ENCODE peak calls at places on chromosome 12, in four cellular contexts. B, N, T and X are unnamed samples.

GRCh38 chr12:19759229-19759628 is 319.9 kb downstream of the AEBP2 start:
- DNase-seq in B (peak; percentile 77), N (peak; percentile 91), T (no peak), X (no peak)

GRCh38 chr12:53171725-53172329 is 8.7 kb upstream of the ZNF740 start:
- DNase-seq in B (no peak), N (peak; percentile 52), T (no peak), X (no peak)

GRCh38 chr12:65606008-65606766 is 218.1 kb upstream of the HMGA2 start:
- DNase-seq in B (no peak), N (no peak), T (no peak), X (no peak)

GRCh38 chr12:59499774-59500173 is 96.1 kb upstream of the SLC16A7 start:
- DNase-seq in B (no peak), N (no peak), T (no peak), X (no peak)

GRCh38 chr12:41709463-41710285 is 435.0 kb downstream of the GXYLT1 start:
- DNase-seq in B (no peak), N (peak; percentile 11), T (peak; percentile 5), X (no peak)

GRCh38 chr12:49684310-49684854 is 22.8 kb downstream of the FMNL3 start:
- DNase-seq in B (no peak), N (peak; percentile 62), T (no peak), X (no peak)

GRCh38 chr12:105445261-105446015 is 114.9 kb downstream of the C12orf75 start:
- DNase-seq in B (peak; percentile 31), N (peak; percentile 90), T (peak; percentile 21), X (no peak)

GRCh38 chr12:123767613-123768012 is 5.5 kb downstream of the DNAH10 start:
- DNase-seq in B (no peak), N (no peak), T (no peak), X (no peak)

GRCh38 chr12:58268080-58268479 is 326.7 kb downstream of the ATP23 start:
- DNase-seq in B (peak; percentile 18), N (peak; percentile 2), T (no peak), X (no peak)

GRCh38 chr12:58532855-58533608 is 387.3 kb downstream of the LRIG3 start:
- DNase-seq in B (no peak), N (no peak), T (no peak), X (no peak)

GRCh38 chr12:88945041-88945732 is 364.9 kb upstream of the KITLG start:
- DNase-seq in B (peak; percentile 10), N (no peak), T (no peak), X (no peak)